ENCODE peak calls at places on chromosomes 6 and 20, in six cellular contexts. One of them, this sample, is unnamed.

GRCh38 chr6:143149771-143150170 is 89.1 kb downstream of the AIG1 start:
- DNase-seq in fibroblast of lung: no peak
- DNase-seq in MCF 10A: no peak
- DNase-seq in natural killer cell: no peak
- DNase-seq in mammary epithelial cell: no peak
- DNase-seq in CD4-positive, alpha-beta T cell: no peak
- DNase-seq in this sample: no peak

GRCh38 chr6:42349753-42350573 is 101.8 kb downstream of the TRERF1 start:
- DNase-seq in fibroblast of lung: no peak
- DNase-seq in MCF 10A: no peak
- DNase-seq in natural killer cell: no peak
- DNase-seq in mammary epithelial cell: no peak
- DNase-seq in CD4-positive, alpha-beta T cell: no peak
- DNase-seq in this sample: peak

GRCh38 chr6:156687875-156688549 is 89.2 kb upstream of the ARID1B start:
- DNase-seq in fibroblast of lung: peak
- DNase-seq in MCF 10A: peak
- DNase-seq in natural killer cell: no peak
- DNase-seq in mammary epithelial cell: no peak
- DNase-seq in CD4-positive, alpha-beta T cell: no peak
- DNase-seq in this sample: no peak

GRCh38 chr6:149895702-149896310 is 2.1 kb downstream of the RAET1E start:
- DNase-seq in fibroblast of lung: peak
- DNase-seq in MCF 10A: peak
- DNase-seq in natural killer cell: no peak
- DNase-seq in mammary epithelial cell: peak
- DNase-seq in CD4-positive, alpha-beta T cell: peak
- DNase-seq in this sample: no peak

GRCh38 chr20:15447549-15447948 is 1110.1 kb upstream of the FLRT3 start:
- DNase-seq in fibroblast of lung: no peak
- DNase-seq in MCF 10A: no peak
- DNase-seq in natural killer cell: no peak
- DNase-seq in mammary epithelial cell: no peak
- DNase-seq in CD4-positive, alpha-beta T cell: no peak
- DNase-seq in this sample: no peak

GRCh38 chr6:11847515-11848244 is 69.1 kb upstream of the ADTRP start:
- DNase-seq in fibroblast of lung: no peak
- DNase-seq in MCF 10A: no peak
- DNase-seq in natural killer cell: no peak
- DNase-seq in mammary epithelial cell: no peak
- DNase-seq in CD4-positive, alpha-beta T cell: no peak
- DNase-seq in this sample: no peak

GRCh38 chr20:41476013-41476441 is 109.4 kb upstream of the EMILIN3 start:
- DNase-seq in fibroblast of lung: peak
- DNase-seq in MCF 10A: peak
- DNase-seq in natural killer cell: no peak
- DNase-seq in mammary epithelial cell: peak
- DNase-seq in CD4-positive, alpha-beta T cell: no peak
- DNase-seq in this sample: no peak

GRCh38 chr6:46677314-46677654 is 10.4 kb upstream of the TDRD6 start:
- DNase-seq in fibroblast of lung: no peak
- DNase-seq in MCF 10A: peak
- DNase-seq in natural killer cell: no peak
- DNase-seq in mammary epithelial cell: no peak
- DNase-seq in CD4-positive, alpha-beta T cell: no peak
- DNase-seq in this sample: no peak

GRCh38 chr6:11875325-11876109 is 96.9 kb upstream of the ADTRP start:
- DNase-seq in fibroblast of lung: no peak
- DNase-seq in MCF 10A: no peak
- DNase-seq in natural killer cell: no peak
- DNase-seq in mammary epithelial cell: no peak
- DNase-seq in CD4-positive, alpha-beta T cell: no peak
- DNase-seq in this sample: no peak

GRCh38 chr20:49541733-49542513 is 26.0 kb downstream of the PTGIS start:
- DNase-seq in fibroblast of lung: peak
- DNase-seq in MCF 10A: peak
- DNase-seq in natural killer cell: peak
- DNase-seq in mammary epithelial cell: peak
- DNase-seq in CD4-positive, alpha-beta T cell: peak
- DNase-seq in this sample: peak

GRCh38 chr6:70119218-70119835 is 183.6 kb downstream of the COL9A1 start:
- DNase-seq in fibroblast of lung: no peak
- DNase-seq in MCF 10A: no peak
- DNase-seq in natural killer cell: no peak
- DNase-seq in mammary epithelial cell: no peak
- DNase-seq in CD4-positive, alpha-beta T cell: no peak
- DNase-seq in this sample: no peak

GRCh38 chr6:2976060-2976459 is 4.7 kb upstream of the SERPINB6 start:
- DNase-seq in fibroblast of lung: no peak
- DNase-seq in MCF 10A: no peak
- DNase-seq in natural killer cell: no peak
- DNase-seq in mammary epithelial cell: no peak
- DNase-seq in CD4-positive, alpha-beta T cell: no peak
- DNase-seq in this sample: no peak

GRCh38 chr6:13268914-13269532 is 59.3 kb downstream of the TBC1D7 start:
- DNase-seq in fibroblast of lung: peak
- DNase-seq in MCF 10A: peak
- DNase-seq in natural killer cell: no peak
- DNase-seq in mammary epithelial cell: peak
- DNase-seq in CD4-positive, alpha-beta T cell: no peak
- DNase-seq in this sample: no peak

GRCh38 chr6:169019727-169020491 is 233.7 kb downstream of the THBS2 start:
- DNase-seq in fibroblast of lung: peak
- DNase-seq in MCF 10A: peak
- DNase-seq in natural killer cell: no peak
- DNase-seq in mammary epithelial cell: no peak
- DNase-seq in CD4-positive, alpha-beta T cell: no peak
- DNase-seq in this sample: no peak

GRCh38 chr6:159311618-159312017 is 142.4 kb downstream of the FNDC1 start:
- DNase-seq in fibroblast of lung: no peak
- DNase-seq in MCF 10A: peak
- DNase-seq in natural killer cell: no peak
- DNase-seq in mammary epithelial cell: peak
- DNase-seq in CD4-positive, alpha-beta T cell: no peak
- DNase-seq in this sample: no peak

GRCh38 chr6:167757821-167758220 is 68.9 kb upstream of the AFDN start:
- DNase-seq in fibroblast of lung: no peak
- DNase-seq in MCF 10A: no peak
- DNase-seq in natural killer cell: no peak
- DNase-seq in mammary epithelial cell: no peak
- DNase-seq in CD4-positive, alpha-beta T cell: no peak
- DNase-seq in this sample: peak

GRCh38 chr20:53629436-53629835 is 35.8 kb upstream of the ZNF217 start:
- DNase-seq in fibroblast of lung: no peak
- DNase-seq in MCF 10A: no peak
- DNase-seq in natural killer cell: no peak
- DNase-seq in mammary epithelial cell: no peak
- DNase-seq in CD4-positive, alpha-beta T cell: no peak
- DNase-seq in this sample: no peak

GRCh38 chr6:121305957-121306607 is 28.2 kb downstream of the TBC1D32 start:
- DNase-seq in fibroblast of lung: peak
- DNase-seq in MCF 10A: peak
- DNase-seq in natural killer cell: no peak
- DNase-seq in mammary epithelial cell: peak
- DNase-seq in CD4-positive, alpha-beta T cell: no peak
- DNase-seq in this sample: no peak

GRCh38 chr20:5448449-5449118 is 131.8 kb upstream of the PROKR2 start:
- DNase-seq in fibroblast of lung: peak
- DNase-seq in MCF 10A: peak
- DNase-seq in natural killer cell: peak
- DNase-seq in mammary epithelial cell: peak
- DNase-seq in CD4-positive, alpha-beta T cell: peak
- DNase-seq in this sample: no peak

GRCh38 chr6:47134476-47135189 is 92.5 kb upstream of the ADGRF1 start:
- DNase-seq in fibroblast of lung: peak
- DNase-seq in MCF 10A: peak
- DNase-seq in natural killer cell: no peak
- DNase-seq in mammary epithelial cell: peak
- DNase-seq in CD4-positive, alpha-beta T cell: no peak
- DNase-seq in this sample: no peak

GRCh38 chr6:6007311-6008113 is 787 bp upstream of the NRN1 start:
- DNase-seq in fibroblast of lung: no peak
- DNase-seq in MCF 10A: no peak
- DNase-seq in natural killer cell: no peak
- DNase-seq in mammary epithelial cell: peak
- DNase-seq in CD4-positive, alpha-beta T cell: no peak
- DNase-seq in this sample: no peak

GRCh38 chr6:129863664-129864063 is 2.5 kb upstream of the TMEM244 start:
- DNase-seq in fibroblast of lung: peak
- DNase-seq in MCF 10A: peak
- DNase-seq in natural killer cell: no peak
- DNase-seq in mammary epithelial cell: peak
- DNase-seq in CD4-positive, alpha-beta T cell: no peak
- DNase-seq in this sample: no peak

GRCh38 chr6:142569676-142570075 is 267.9 kb downstream of the ADGRG6 start:
- DNase-seq in fibroblast of lung: no peak
- DNase-seq in MCF 10A: peak
- DNase-seq in natural killer cell: no peak
- DNase-seq in mammary epithelial cell: peak
- DNase-seq in CD4-positive, alpha-beta T cell: no peak
- DNase-seq in this sample: no peak

GRCh38 chr6:3457710-3458605 is 1.1 kb upstream of the SLC22A23 start:
- DNase-seq in fibroblast of lung: peak
- DNase-seq in MCF 10A: peak
- DNase-seq in natural killer cell: no peak
- DNase-seq in mammary epithelial cell: no peak
- DNase-seq in CD4-positive, alpha-beta T cell: peak
- DNase-seq in this sample: no peak

GRCh38 chr6:30615958-30616810 is 859 bp downstream of the PPP1R10 start:
- DNase-seq in fibroblast of lung: peak
- DNase-seq in MCF 10A: peak
- DNase-seq in natural killer cell: peak
- DNase-seq in mammary epithelial cell: no peak
- DNase-seq in CD4-positive, alpha-beta T cell: peak
- DNase-seq in this sample: peak

GRCh38 chr6:131132360-131132759 is 2.9 kb upstream of the AKAP7 start:
- DNase-seq in fibroblast of lung: no peak
- DNase-seq in MCF 10A: no peak
- DNase-seq in natural killer cell: no peak
- DNase-seq in mammary epithelial cell: no peak
- DNase-seq in CD4-positive, alpha-beta T cell: no peak
- DNase-seq in this sample: no peak

GRCh38 chr6:131134950-131135243 is 370 bp upstream of the AKAP7 start:
- DNase-seq in fibroblast of lung: peak
- DNase-seq in MCF 10A: no peak
- DNase-seq in natural killer cell: no peak
- DNase-seq in mammary epithelial cell: no peak
- DNase-seq in CD4-positive, alpha-beta T cell: no peak
- DNase-seq in this sample: no peak

GRCh38 chr6:131136021-131136847 is 967 bp downstream of the AKAP7 start:
- DNase-seq in fibroblast of lung: peak
- DNase-seq in MCF 10A: peak
- DNase-seq in natural killer cell: no peak
- DNase-seq in mammary epithelial cell: peak
- DNase-seq in CD4-positive, alpha-beta T cell: no peak
- DNase-seq in this sample: no peak

GRCh38 chr6:131134220-131134831 is 941 bp upstream of the AKAP7 start:
- DNase-seq in fibroblast of lung: no peak
- DNase-seq in MCF 10A: no peak
- DNase-seq in natural killer cell: no peak
- DNase-seq in mammary epithelial cell: no peak
- DNase-seq in CD4-positive, alpha-beta T cell: no peak
- DNase-seq in this sample: no peak

GRCh38 chr6:131135244-131136020 is at the start of gene AKAP7:
- DNase-seq in fibroblast of lung: peak
- DNase-seq in MCF 10A: peak
- DNase-seq in natural killer cell: peak
- DNase-seq in mammary epithelial cell: peak
- DNase-seq in CD4-positive, alpha-beta T cell: peak
- DNase-seq in this sample: peak
- TF ChIP-seq CTCF in fibroblast of lung: no peak
- TF ChIP-seq CTCF in MCF 10A: no peak
- TF ChIP-seq CTCF in natural killer cell: no peak
- TF ChIP-seq CTCF in mammary epithelial cell: no peak
- TF ChIP-seq CTCF in CD4-positive, alpha-beta T cell: no peak
- TF ChIP-seq CTCF in this sample: no peak

GRCh38 chr20:19056909-19057308 is 155.5 kb upstream of the SLC24A3 start:
- DNase-seq in fibroblast of lung: no peak
- DNase-seq in MCF 10A: no peak
- DNase-seq in natural killer cell: no peak
- DNase-seq in mammary epithelial cell: no peak
- DNase-seq in CD4-positive, alpha-beta T cell: no peak
- DNase-seq in this sample: no peak
- TF ChIP-seq CTCF in fibroblast of lung: no peak
- TF ChIP-seq CTCF in MCF 10A: no peak
- TF ChIP-seq CTCF in natural killer cell: no peak
- TF ChIP-seq CTCF in mammary epithelial cell: peak
- TF ChIP-seq CTCF in CD4-positive, alpha-beta T cell: no peak
- TF ChIP-seq CTCF in this sample: peak

GRCh38 chr6:117409420-117409819 is 16.3 kb downstream of the ROS1 start:
- DNase-seq in fibroblast of lung: no peak
- DNase-seq in MCF 10A: no peak
- DNase-seq in natural killer cell: no peak
- DNase-seq in mammary epithelial cell: no peak
- DNase-seq in CD4-positive, alpha-beta T cell: no peak
- DNase-seq in this sample: no peak

GRCh38 chr6:117399924-117400323 is 25.8 kb downstream of the ROS1 start:
- DNase-seq in fibroblast of lung: peak
- DNase-seq in MCF 10A: peak
- DNase-seq in natural killer cell: no peak
- DNase-seq in mammary epithelial cell: peak
- DNase-seq in CD4-positive, alpha-beta T cell: no peak
- DNase-seq in this sample: no peak

GRCh38 chr6:117401799-117402198 is 23.9 kb downstream of the ROS1 start:
- DNase-seq in fibroblast of lung: no peak
- DNase-seq in MCF 10A: no peak
- DNase-seq in natural killer cell: no peak
- DNase-seq in mammary epithelial cell: no peak
- DNase-seq in CD4-positive, alpha-beta T cell: no peak
- DNase-seq in this sample: no peak

GRCh38 chr6:117409863-117410262 is 15.9 kb downstream of the ROS1 start:
- DNase-seq in fibroblast of lung: no peak
- DNase-seq in MCF 10A: no peak
- DNase-seq in natural killer cell: no peak
- DNase-seq in mammary epithelial cell: no peak
- DNase-seq in CD4-positive, alpha-beta T cell: no peak
- DNase-seq in this sample: no peak

DNA sequence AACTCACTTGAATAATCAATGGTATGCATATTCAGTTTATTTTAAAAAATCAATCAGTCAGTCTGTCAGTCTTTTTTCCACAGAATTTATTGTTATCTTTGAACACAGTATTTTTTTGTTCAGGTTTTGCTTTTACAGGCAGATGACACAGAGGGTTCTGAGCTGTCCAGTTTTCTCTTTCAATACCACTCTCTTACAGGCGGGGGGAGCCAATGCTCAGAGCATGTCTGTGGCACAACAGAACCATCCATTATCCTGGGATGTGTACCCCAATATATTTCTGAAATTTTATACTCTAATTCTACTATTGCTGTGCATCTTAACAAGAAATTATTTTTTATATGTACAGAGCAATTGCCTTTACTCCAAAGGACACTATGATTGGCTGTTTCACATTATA is 21.2 kb downstream of the ROS1 start:
- DNase-seq in fibroblast of lung: peak
- DNase-seq in MCF 10A: peak
- DNase-seq in natural killer cell: no peak
- DNase-seq in mammary epithelial cell: peak
- DNase-seq in CD4-positive, alpha-beta T cell: no peak
- DNase-seq in this sample: no peak
- TF ChIP-seq CTCF in fibroblast of lung: peak
- TF ChIP-seq CTCF in MCF 10A: peak
- TF ChIP-seq CTCF in natural killer cell: no peak
- TF ChIP-seq CTCF in mammary epithelial cell: peak
- TF ChIP-seq CTCF in CD4-positive, alpha-beta T cell: no peak
- TF ChIP-seq CTCF in this sample: no peak

GRCh38 chr6:32169211-32169610 is 4.8 kb downstream of the EGFL8 start:
- DNase-seq in fibroblast of lung: no peak
- DNase-seq in MCF 10A: no peak
- DNase-seq in natural killer cell: no peak
- DNase-seq in mammary epithelial cell: no peak
- DNase-seq in CD4-positive, alpha-beta T cell: no peak
- DNase-seq in this sample: no peak
- TF ChIP-seq CTCF in fibroblast of lung: no peak
- TF ChIP-seq CTCF in MCF 10A: no peak
- TF ChIP-seq CTCF in natural killer cell: no peak
- TF ChIP-seq CTCF in mammary epithelial cell: no peak
- TF ChIP-seq CTCF in CD4-positive, alpha-beta T cell: no peak
- TF ChIP-seq CTCF in this sample: no peak